ENCODE peak calls at places on chromosomes 3 and 15, in eight cellular contexts. R is transverse colon, E is aorta, J is adrenal gland, C is GM23248, T is mesenchymal stem cell, N is keratinocyte, L is cardiac muscle cell. W is an unnamed sample.

GRCh38 chr15:33083232-33084006 is 111.1 kb downstream of the FMN1 start:
- DNase-seq in E (no peak), L (no peak), N (no peak), J (no peak), T (no peak), R (no peak), C (no peak), W (no peak)

GRCh38 chr3:52020796-52021195 is 25.1 kb upstream of the RPL29 start:
- DNase-seq in J (no peak), E (no peak), R (no peak), T (no peak), N (no peak), L (no peak), C (no peak), W (no peak)

GRCh38 chr3:24521306-24522154 is 26.9 kb upstream of the THRB start:
- DNase-seq in R (peak; percentile 62), C (peak; percentile 80), N (no peak), T (peak; percentile 62), L (peak; percentile 71), E (peak; percentile 86), J (peak; percentile 76), W (no peak)

GRCh38 chr3:124800511-124801374 is 70.5 kb downstream of the UMPS start:
- DNase-seq in L (peak; percentile 80), J (peak; percentile 88), C (no peak), E (peak; percentile 66), N (no peak), R (no peak), T (peak; percentile 81), W (no peak)

GRCh38 chr15:67373266-67373665 is 118.7 kb downstream of the IQCH start:
- DNase-seq in T (no peak), C (no peak), R (no peak), N (no peak), L (no peak), J (no peak), E (no peak), W (no peak)

GRCh38 chr3:111568906-111569305 is 26.2 kb downstream of the ZBED2 start:
- DNase-seq in C (peak; percentile 30), T (no peak), N (no peak), L (no peak), R (no peak), J (no peak), E (no peak), W (no peak)

GRCh38 chr3:89787485-89787884 is 680.1 kb downstream of the EPHA3 start:
- DNase-seq in E (no peak), T (no peak), R (no peak), L (no peak), J (no peak), C (no peak), N (no peak), W (no peak)

GRCh38 chr3:126124148-126124868 is 40.4 kb upstream of the SLC41A3 start:
- DNase-seq in L (no peak), J (peak; percentile 11), E (peak; percentile 64), T (no peak), C (no peak), N (no peak), R (peak; percentile 6), W (no peak)

GRCh38 chr15:96409231-96410138 is 79.0 kb downstream of the NR2F2 start:
- DNase-seq in L (peak; percentile 21), N (no peak), T (no peak), E (no peak), R (peak; percentile 16), C (peak; percentile 42), J (no peak), W (no peak)

GRCh38 chr3:45640724-45641361 is 46.3 kb downstream of the LIMD1 start:
- DNase-seq in J (no peak), T (no peak), N (no peak), C (no peak), E (no peak), L (no peak), R (no peak), W (no peak)

GRCh38 chr3:175207361-175207760 is 348.2 kb downstream of the NAALADL2 start:
- DNase-seq in N (no peak), T (peak; percentile 50), J (no peak), R (no peak), E (no peak), L (no peak), C (peak; percentile 5), W (no peak)

GRCh38 chr3:126541628-126542339 is 16.9 kb downstream of the C3orf22 start:
- DNase-seq in N (no peak), E (peak; percentile 71), T (no peak), J (peak; percentile 2), C (no peak), L (no peak), R (peak; percentile 1), W (no peak)

GRCh38 chr3:187737401-187738088 is 7.7 kb downstream of the BCL6 start:
- DNase-seq in L (peak; percentile 49), N (no peak), T (peak; percentile 91), C (peak; percentile 87), R (peak; percentile 77), E (peak; percentile 93), J (peak; percentile 85), W (no peak)

GRCh38 chr15:77851696-77852095 is 219.0 kb upstream of the LINGO1 start:
- DNase-seq in E (peak; percentile 39), L (no peak), N (no peak), C (no peak), T (no peak), J (no peak), R (no peak), W (no peak)

DNA sequence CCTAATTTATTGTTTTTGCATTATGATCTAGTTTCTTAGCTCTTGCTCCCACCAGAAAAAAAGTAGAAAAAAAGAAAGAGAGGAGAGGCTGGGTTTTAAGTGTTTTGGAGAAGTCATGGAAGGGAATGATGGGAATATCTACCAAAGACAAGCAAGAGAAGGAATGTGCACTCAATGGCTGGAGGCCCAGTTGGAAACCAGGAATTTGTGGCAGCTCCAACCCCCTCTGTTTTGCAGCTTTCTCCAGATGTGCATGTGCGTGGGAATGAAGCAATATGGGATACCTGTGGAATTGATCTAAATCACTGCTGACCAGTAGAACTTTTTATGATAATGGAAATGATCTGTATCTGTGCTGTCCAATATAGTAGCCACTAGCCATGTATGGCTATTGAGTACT is 27.1 kb downstream of the EIF2AK4 start:
- DNase-seq in J (no peak), E (no peak), N (no peak), R (no peak), T (no peak), C (no peak), L (no peak), W (no peak)
- H3K36me3 ChIP-seq in J (no peaks in the 10 kb centered on the region), E (peaks cover 10% of the 10 kb centered on the region), N (peaks cover 46% of the 10 kb centered on the region), R (peaks cover 15% of the 10 kb centered on the region), T (peaks cover 24% of the 10 kb centered on the region), C (peaks cover 61% of the 10 kb centered on the region), L (peaks cover 36% of the 10 kb centered on the region), W (peaks cover 8% of the 10 kb centered on the region)

GRCh38 chr15:60356832-60357231 is 41.0 kb downstream of the ANXA2 start:
- DNase-seq in C (peak; percentile 60), E (no peak), T (no peak), L (no peak), J (no peak), R (no peak), N (peak; percentile 17), W (no peak)

GRCh38 chr15:60352525-60352924 is 45.3 kb downstream of the ANXA2 start:
- DNase-seq in T (no peak), J (no peak), C (peak; percentile 13), N (peak; percentile 25), E (no peak), L (no peak), R (no peak), W (no peak)

GRCh38 chr15:60353245-60353940 is 44.4 kb downstream of the ANXA2 start:
- DNase-seq in N (peak; percentile 36), C (peak; percentile 77), E (no peak), R (no peak), T (peak; percentile 38), L (no peak), J (no peak), W (no peak)

GRCh38 chr15:60358935-60359672 is 38.7 kb downstream of the ANXA2 start:
- DNase-seq in C (peak; percentile 80), T (peak; percentile 89), L (no peak), E (no peak), J (no peak), R (no peak), N (no peak), W (no peak)

GRCh38 chr15:60355148-60355857 is 42.5 kb downstream of the ANXA2 start:
- DNase-seq in E (no peak), L (no peak), C (no peak), J (no peak), R (no peak), N (peak; percentile 19), T (no peak), W (no peak)
- H3K36me3 ChIP-seq in E (peaks cover 29% of the 10 kb centered on the region), L (peaks cover 8% of the 10 kb centered on the region), C (peaks cover 100% of the 10 kb centered on the region), J (no peaks in the 10 kb centered on the region), R (peaks cover 82% of the 10 kb centered on the region), N (peaks cover 88% of the 10 kb centered on the region), T (peaks cover 60% of the 10 kb centered on the region), W (peaks cover 15% of the 10 kb centered on the region)

GRCh38 chr3:193637831-193638230 is 44.8 kb downstream of the OPA1 start:
- DNase-seq in T (peak; percentile 41), N (no peak), E (no peak), L (no peak), C (no peak), J (no peak), R (no peak), W (no peak)
- H3K36me3 ChIP-seq in T (no peaks in the 10 kb centered on the region), N (peaks cover 18% of the 10 kb centered on the region), E (peaks cover 3% of the 10 kb centered on the region), L (peaks cover 10% of the 10 kb centered on the region), C (peaks cover 33% of the 10 kb centered on the region), J (no peaks in the 10 kb centered on the region), R (peaks cover 23% of the 10 kb centered on the region), W (peaks cover 4% of the 10 kb centered on the region)

DNA sequence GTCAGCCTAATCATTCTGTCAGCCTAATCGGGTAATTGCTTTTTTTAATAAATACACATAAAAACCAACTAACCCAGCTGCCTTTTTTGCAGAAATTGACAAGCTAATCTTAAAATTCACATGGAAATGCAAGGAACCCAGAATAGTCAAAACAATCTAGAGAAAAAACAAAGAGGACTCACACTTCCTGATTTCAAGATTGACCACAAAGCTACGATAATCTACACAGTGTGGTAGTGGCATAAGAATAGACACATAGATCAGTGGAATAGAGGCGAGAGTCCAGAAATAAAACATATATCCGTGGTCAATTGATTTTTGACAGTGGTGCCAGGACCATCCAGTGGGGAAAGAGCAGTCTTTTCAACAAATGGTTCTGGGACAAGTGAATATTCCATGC is 2.4 kb upstream of the C3orf20 start:
- DNase-seq in T (no peak), N (no peak), E (no peak), L (no peak), R (no peak), J (no peak), C (no peak), W (no peak)
- H3K36me3 ChIP-seq in T (peaks cover 27% of the 10 kb centered on the region), N (peaks cover 20% of the 10 kb centered on the region), E (peaks cover 8% of the 10 kb centered on the region), L (peaks cover 44% of the 10 kb centered on the region), R (peaks cover 31% of the 10 kb centered on the region), J (no peaks in the 10 kb centered on the region), C (peaks cover 36% of the 10 kb centered on the region), W (peaks cover 21% of the 10 kb centered on the region)

DNA sequence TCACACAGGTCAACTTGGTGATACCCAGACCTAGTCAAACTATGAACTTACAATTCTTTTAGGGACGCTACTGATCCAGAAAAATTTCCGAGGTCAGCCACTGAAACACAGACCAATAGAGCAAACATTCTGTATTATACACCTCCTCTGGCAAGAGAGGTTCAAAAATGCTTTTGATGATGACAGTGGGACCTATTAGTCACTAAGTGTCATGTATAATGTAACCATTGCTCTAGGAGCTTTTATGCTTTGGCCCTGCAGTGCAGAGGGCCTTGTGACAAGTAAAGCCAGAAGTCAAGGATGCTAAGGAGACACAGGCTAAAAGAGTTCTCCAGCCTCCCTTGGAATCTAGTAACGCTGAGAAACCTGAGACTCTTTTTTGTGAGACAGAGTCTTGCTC is 115.7 kb upstream of the MB21D2 start:
- DNase-seq in T (no peak), R (no peak), E (no peak), J (no peak), N (no peak), L (no peak), C (no peak), W (no peak)
- H3K36me3 ChIP-seq in T (no peaks in the 10 kb centered on the region), R (no peaks in the 10 kb centered on the region), E (no peaks in the 10 kb centered on the region), J (no peaks in the 10 kb centered on the region), N (no peaks in the 10 kb centered on the region), L (no peaks in the 10 kb centered on the region), C (no peaks in the 10 kb centered on the region), W (no peaks in the 10 kb centered on the region)